ENCODE peak calls at places on chromosomes 4 and X, in six cellular contexts. M is psoas muscle, H is HFF-Myc, F is suprapubic skin, D is nucleus accumbens, K is EH. Q is an unnamed sample.

GRCh38 chrX:136906921-136907510 is 26.5 kb upstream of the RBMX start:
- DNase-seq in M (no peak), H (no peak), F (no peak), D (no peak), K (no peak), Q (no peak)

GRCh38 chr4:108527729-108528128 is 92.6 kb upstream of the RPL34 start:
- DNase-seq in M (no peak), H (no peak), F (no peak), D (no peak), K (no peak), Q (no peak)

GRCh38 chrX:141278306-141278705 is 36.0 kb upstream of the SPANXC start:
- DNase-seq in M (no peak), H (no peak), F (no peak), D (peak), K (peak), Q (no peak)

GRCh38 chr4:99651811-99652545 is 5.7 kb downstream of the C4orf54 start:
- DNase-seq in M (no peak), H (no peak), F (no peak), D (no peak), K (no peak), Q (no peak)

GRCh38 chr4:77012726-77013125 is 63.1 kb downstream of the CCNI start:
- DNase-seq in M (no peak), H (no peak), F (no peak), D (no peak), K (no peak), Q (peak)

GRCh38 chr4:64417974-64418373 is 8.7 kb upstream of the TECRL start:
- DNase-seq in M (no peak), H (no peak), F (no peak), D (no peak), K (no peak), Q (no peak)

GRCh38 chr4:45438047-45438446 is 685.8 kb downstream of the GABRG1 start:
- DNase-seq in M (no peak), H (no peak), F (no peak), D (no peak), K (no peak), Q (no peak)

GRCh38 chrX:12977761-12978204 is 2.9 kb downstream of the TMSB4X start:
- DNase-seq in M (no peak), H (no peak), F (no peak), D (no peak), K (no peak), Q (no peak)